ENCODE peak calls at places on chromosomes 3 and 15, in nine cellular contexts. U is A673; B is stomach; Z is HCT116; X is MM.1S; S is pancreas; C is tibial artery; O is IMR-90; H is naive thymus-derived CD4-positive, alpha-beta T cell. M is an unnamed sample.
A peak's percentile ranks its signal among the peaks of the same experiment; 100 is the strongest.

GRCh38 chr3:72270072-72270611 is 485.2 kb upstream of the PROK2 start:
- DNase-seq in H (no peak), S (peak; percentile 71), B (peak; percentile 75), C (peak; percentile 95), O (peak; percentile 96), X (peak; percentile 65), U (peak; percentile 58), Z (peak; percentile 23), M (no peak)

GRCh38 chr3:159513867-159514380 is 474.7 kb upstream of the IL12A start:
- DNase-seq in C (no peak), H (no peak), X (no peak), Z (no peak), U (no peak), O (no peak), S (no peak), B (no peak), M (no peak)

GRCh38 chr3:100665230-100665629 is 44.1 kb upstream of the TFG start:
- DNase-seq in H (peak; percentile 19), S (no peak), C (no peak), Z (no peak), B (no peak), X (peak; percentile 26), O (no peak), U (no peak), M (no peak)

GRCh38 chr15:45136378-45136764 is 6.6 kb downstream of the DUOX1 start:
- DNase-seq in S (no peak), B (no peak), Z (no peak), X (no peak), C (no peak), H (no peak), U (no peak), O (no peak), M (no peak)

GRCh38 chr15:80031841-80032240 is 27.6 kb upstream of the ZFAND6 start:
- DNase-seq in B (no peak), Z (no peak), C (no peak), O (no peak), X (peak; percentile 43), U (no peak), S (no peak), H (no peak), M (no peak)

GRCh38 chr3:124812291-124813265 is 74.6 kb downstream of the ITGB5 start:
- DNase-seq in O (peak; percentile 99), H (no peak), U (peak; percentile 69), Z (peak; percentile 82), B (peak; percentile 64), X (no peak), C (peak; percentile 86), S (no peak), M (no peak)

GRCh38 chr15:38547255-38547997 is 17.2 kb downstream of the RASGRP1 start:
- DNase-seq in U (peak; percentile 40), Z (no peak), O (peak; percentile 70), X (no peak), B (no peak), H (no peak), S (no peak), C (no peak), M (no peak)

GRCh38 chr3:105365536-105366301 is 990 bp upstream of the ALCAM start:
- DNase-seq in O (peak; percentile 67), Z (no peak), B (peak; percentile 24), H (no peak), U (peak; percentile 62), S (no peak), X (no peak), C (peak; percentile 22), M (no peak)

GRCh38 chr3:66196633-66197032 is 24.2 kb upstream of the SLC25A26 start:
- DNase-seq in X (no peak), U (no peak), B (no peak), S (no peak), Z (no peak), H (no peak), C (no peak), O (peak; percentile 10), M (no peak)

GRCh38 chr3:160126046-160126445 is 99.2 kb upstream of the C3orf80 start:
- DNase-seq in S (no peak), Z (no peak), U (no peak), B (no peak), X (no peak), O (no peak), C (no peak), H (no peak), M (no peak)

GRCh38 chr15:94744080-94744793 is 512.9 kb downstream of the MCTP2 start:
- DNase-seq in H (no peak), S (no peak), O (no peak), U (no peak), C (no peak), Z (no peak), X (no peak), B (no peak), M (no peak)

GRCh38 chr3:10646531-10647335 is 141.3 kb upstream of the ATP2B2 start:
- DNase-seq in X (no peak), C (no peak), B (no peak), O (no peak), H (no peak), S (no peak), U (no peak), Z (no peak), M (no peak)

GRCh38 chr3:10641760-10642159 is 136.4 kb upstream of the ATP2B2 start:
- DNase-seq in B (no peak), S (no peak), U (no peak), X (no peak), C (no peak), H (no peak), O (no peak), Z (no peak), M (no peak)

GRCh38 chr3:10645800-10646199 is 140.4 kb upstream of the ATP2B2 start:
- DNase-seq in Z (no peak), X (no peak), C (no peak), U (no peak), B (no peak), S (no peak), O (no peak), H (no peak), M (no peak)

GRCh38 chr3:10647376-10647775 is 142.0 kb upstream of the ATP2B2 start:
- DNase-seq in X (no peak), Z (no peak), B (no peak), C (no peak), S (no peak), H (no peak), U (no peak), O (no peak), M (no peak)

DNA sequence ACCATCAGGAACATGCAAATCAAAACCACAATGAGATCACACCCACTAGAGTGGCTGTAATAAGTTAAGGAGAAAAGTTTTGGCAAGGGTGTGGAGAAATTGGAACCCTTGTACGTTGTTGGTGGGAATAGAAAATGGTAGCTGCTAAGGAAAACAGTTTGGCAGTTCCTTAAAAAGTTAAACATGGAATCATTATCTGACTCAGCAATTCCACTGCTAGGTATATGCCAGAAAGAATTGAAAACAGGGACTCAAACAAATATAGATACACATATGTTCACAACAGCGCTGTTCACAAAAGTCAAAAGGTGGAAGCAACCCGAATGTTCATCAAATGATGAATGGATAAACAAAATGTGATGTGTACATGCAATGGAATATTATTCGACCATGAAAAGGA is 138.8 kb upstream of the ATP2B2 start:
- DNase-seq in H (no peak), U (no peak), S (no peak), X (no peak), B (no peak), C (no peak), O (no peak), Z (no peak), M (no peak)
- H3K4me1 ChIP-seq in H (no peaks in the 10 kb centered on the region), U (no peaks in the 10 kb centered on the region), S (no peaks in the 10 kb centered on the region), X (no peaks in the 10 kb centered on the region), B (no peaks in the 10 kb centered on the region), C (no peaks in the 10 kb centered on the region), O (no peaks in the 10 kb centered on the region), Z (peaks cover 12% of the 10 kb centered on the region), M (no peaks in the 10 kb centered on the region)

GRCh38 chr3:178750639-178751038 is 214.4 kb downstream of the KCNMB2 start:
- DNase-seq in Z (no peak), U (no peak), O (no peak), S (no peak), C (no peak), B (no peak), H (no peak), X (no peak), M (no peak)

GRCh38 chr3:178748874-178749273 is 212.6 kb downstream of the KCNMB2 start:
- DNase-seq in S (no peak), X (peak; percentile 52), Z (no peak), O (no peak), C (no peak), U (no peak), B (no peak), H (no peak), M (no peak)

GRCh38 chr3:178754852-178755510 is 218.7 kb downstream of the KCNMB2 start:
- DNase-seq in X (no peak), O (no peak), H (no peak), C (no peak), U (no peak), Z (no peak), S (no peak), B (no peak), M (no peak)

GRCh38 chr3:178752843-178753242 is 216.6 kb downstream of the KCNMB2 start:
- DNase-seq in O (no peak), X (no peak), Z (no peak), U (no peak), B (no peak), C (no peak), S (no peak), H (no peak), M (no peak)
- H3K4me3 ChIP-seq in O (no peak overlapping the region), X (no peak overlapping the region), Z (no peak overlapping the region), U (no peak overlapping the region), B (no peak overlapping the region), C (no peak overlapping the region), S (no peak overlapping the region), H (no peak overlapping the region), M (no peak overlapping the region)

GRCh38 chr3:177968891-177969290 is 567.3 kb upstream of the KCNMB2 start:
- DNase-seq in H (no peak), S (no peak), O (peak; percentile 48), C (no peak), B (no peak), Z (no peak), U (no peak), X (no peak), M (no peak)
- H3K27ac ChIP-seq in H (no peak overlapping the region), S (no peak overlapping the region), O (no peak overlapping the region), C (no peak overlapping the region), B (no peak overlapping the region), Z (no peak overlapping the region), U (no peak overlapping the region), X (no peak overlapping the region), M (no peak overlapping the region)

DNA sequence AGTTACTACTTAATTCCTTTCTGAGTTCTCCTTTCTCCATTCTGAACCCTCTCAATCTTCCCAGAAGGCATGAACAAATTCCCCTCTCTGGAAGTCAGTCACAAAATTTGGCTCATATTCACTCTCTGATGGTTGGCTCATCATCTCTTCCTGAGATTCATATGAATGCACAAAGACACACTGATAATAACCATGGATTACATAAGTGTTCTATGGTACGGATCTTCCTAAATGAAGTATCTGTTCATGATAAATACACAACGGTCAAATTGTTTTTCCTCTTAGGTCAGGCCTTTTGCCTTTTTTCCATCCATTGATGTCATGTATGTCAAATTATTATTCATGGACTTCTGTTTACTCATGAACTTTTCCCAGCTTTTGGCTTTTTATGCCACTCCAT is 162.6 kb downstream of the P2RY1 start:
- DNase-seq in B (no peak), C (no peak), X (no peak), U (no peak), S (no peak), O (no peak), Z (no peak), H (no peak), M (no peak)
- H3K4me1 ChIP-seq in B (no peaks in the 10 kb centered on the region), C (no peaks in the 10 kb centered on the region), X (no peaks in the 10 kb centered on the region), U (no peaks in the 10 kb centered on the region), S (no peaks in the 10 kb centered on the region), O (no peaks in the 10 kb centered on the region), Z (no peaks in the 10 kb centered on the region), H (no peaks in the 10 kb centered on the region), M (no peaks in the 10 kb centered on the region)

GRCh38 chr3:64685331-64685799 is 2.4 kb downstream of the ADAMTS9 start:
- DNase-seq in H (no peak), X (no peak), C (peak; percentile 40), S (no peak), U (no peak), B (no peak), O (peak; percentile 65), Z (no peak), M (no peak)
- H3K4me3 ChIP-seq in H (no peak overlapping the region), X (no peak overlapping the region), C (peak overlapping the region; percentile 79), S (peak overlapping the region; percentile 31), U (peak overlapping the region; percentile 49), B (peak overlapping the region; percentile 68), O (peak overlapping the region; percentile 64), Z (peak overlapping the region; percentile 60), M (peak overlapping the region; percentile 32)